ENCODE peak calls at places on chromosome 2, in nine cellular contexts. L is A673; W is CD8-positive, alpha-beta T cell; Q is GM23338; A is fibroblast of lung; Z is tibial artery; T is AG04450; F is NB4; H is fibroblast of pulmonary artery. M is an unnamed sample.

GRCh38 chr2:238254095-238254494 is 14.3 kb upstream of the HES6 start:
- DNase-seq in L (no peak), W (no peak), Q (no peak), A (no peak), Z (no peak), T (no peak), F (no peak), H (no peak), M (no peak)

GRCh38 chr2:29129586-29130281 is 14.5 kb downstream of the CLIP4 start:
- DNase-seq in L (no peak), W (no peak), Q (peak), A (no peak), Z (no peak), T (no peak), F (peak), H (peak), M (no peak)

GRCh38 chr2:72150157-72150960 is 2.7 kb upstream of the CYP26B1 start:
- DNase-seq in L (peak), W (peak), Q (peak), A (peak), Z (peak), T (peak), F (peak), H (peak), M (peak)

GRCh38 chr2:96245609-96246390 is 20.0 kb downstream of the TMEM127 start:
- DNase-seq in L (no peak), W (no peak), Q (no peak), A (peak), Z (no peak), T (no peak), F (peak), H (peak), M (no peak)

GRCh38 chr2:74836675-74837401 is 2.9 kb downstream of the HK2 start:
- DNase-seq in L (no peak), W (no peak), Q (peak), A (no peak), Z (peak), T (no peak), F (no peak), H (no peak), M (no peak)

GRCh38 chr2:60652822-60653315 is 99.4 kb upstream of the BCL11A start:
- DNase-seq in L (no peak), W (no peak), Q (no peak), A (no peak), Z (no peak), T (no peak), F (no peak), H (no peak), M (no peak)

GRCh38 chr2:159034728-159035127 is 66.3 kb downstream of the TANC1 start:
- DNase-seq in L (no peak), W (no peak), Q (no peak), A (no peak), Z (no peak), T (no peak), F (no peak), H (no peak), M (no peak)

GRCh38 chr2:221485500-221485870 is 86.6 kb downstream of the EPHA4 start:
- DNase-seq in L (no peak), W (no peak), Q (no peak), A (no peak), Z (no peak), T (no peak), F (no peak), H (no peak), M (no peak)

GRCh38 chr2:201768918-201769317 is 11.8 kb downstream of the ALS2 start:
- DNase-seq in L (no peak), W (no peak), Q (no peak), A (peak), Z (no peak), T (no peak), F (no peak), H (peak), M (no peak)

GRCh38 chr2:240127351-240127750 is 8.8 kb downstream of the COPS9 start:
- DNase-seq in L (no peak), W (no peak), Q (no peak), A (no peak), Z (peak), T (no peak), F (no peak), H (no peak), M (no peak)

GRCh38 chr2:31337197-31337596 is 77.3 kb downstream of the XDH start:
- DNase-seq in L (no peak), W (no peak), Q (no peak), A (peak), Z (no peak), T (no peak), F (no peak), H (peak), M (no peak)

GRCh38 chr2:45242161-45242741 is 233.0 kb upstream of the SIX2 start:
- DNase-seq in L (peak), W (no peak), Q (no peak), A (peak), Z (no peak), T (no peak), F (no peak), H (peak), M (no peak)

GRCh38 chr2:105328281-105329196 is 996 bp downstream of the TGFBRAP1 start:
- DNase-seq in L (no peak), W (no peak), Q (peak), A (peak), Z (peak), T (no peak), F (peak), H (peak), M (peak)

GRCh38 chr2:145987797-145988196 is 1467.9 kb upstream of the ZEB2 start:
- DNase-seq in L (no peak), W (no peak), Q (no peak), A (peak), Z (no peak), T (no peak), F (no peak), H (peak), M (no peak)

GRCh38 chr2:172239944-172240590 is 137.4 kb upstream of the DLX2 start:
- DNase-seq in L (no peak), W (no peak), Q (no peak), A (no peak), Z (no peak), T (no peak), F (no peak), H (peak), M (no peak)

GRCh38 chr2:134498654-134499053 is 220.1 kb downstream of the TMEM163 start:
- DNase-seq in L (no peak), W (no peak), Q (no peak), A (no peak), Z (no peak), T (no peak), F (no peak), H (no peak), M (no peak)

GRCh38 chr2:188292446-188293239 is 969 bp downstream of the GULP1 start:
- DNase-seq in L (peak), W (no peak), Q (peak), A (peak), Z (peak), T (peak), F (no peak), H (peak), M (peak)

GRCh38 chr2:130183500-130184373 is 1.7 kb downstream of the MZT2B start:
- DNase-seq in L (peak), W (no peak), Q (no peak), A (peak), Z (no peak), T (no peak), F (no peak), H (peak), M (no peak)

GRCh38 chr2:176647325-176648155 is 378.3 kb downstream of the MTX2 start:
- DNase-seq in L (no peak), W (no peak), Q (no peak), A (no peak), Z (no peak), T (no peak), F (no peak), H (no peak), M (no peak)

GRCh38 chr2:201955702-201956141 is 77.9 kb upstream of the FZD7 start:
- DNase-seq in L (no peak), W (no peak), Q (no peak), A (peak), Z (no peak), T (no peak), F (peak), H (peak), M (no peak)

GRCh38 chr2:16005819-16006536 is 65.6 kb downstream of the MYCN start:
- DNase-seq in L (peak), W (no peak), Q (no peak), A (no peak), Z (no peak), T (no peak), F (peak), H (no peak), M (peak)

GRCh38 chr2:14778015-14778414 is 145.5 kb downstream of the LRATD1 start:
- DNase-seq in L (no peak), W (no peak), Q (no peak), A (peak), Z (no peak), T (no peak), F (no peak), H (no peak), M (no peak)

GRCh38 chr2:14774569-14774968 is 142.1 kb downstream of the LRATD1 start:
- DNase-seq in L (no peak), W (no peak), Q (no peak), A (no peak), Z (no peak), T (no peak), F (no peak), H (no peak), M (no peak)

GRCh38 chr2:14773696-14774095 is 141.2 kb downstream of the LRATD1 start:
- DNase-seq in L (no peak), W (no peak), Q (no peak), A (no peak), Z (no peak), T (no peak), F (no peak), H (no peak), M (no peak)

GRCh38 chr2:14779252-14779651 is 146.7 kb downstream of the LRATD1 start:
- DNase-seq in L (no peak), W (no peak), Q (no peak), A (no peak), Z (no peak), T (no peak), F (no peak), H (no peak), M (no peak)

GRCh38 chr2:14776216-14776615 is 143.7 kb downstream of the LRATD1 start:
- DNase-seq in L (no peak), W (no peak), Q (no peak), A (no peak), Z (no peak), T (no peak), F (no peak), H (no peak), M (peak)
- TF ChIP-seq CTCF in L (no peak), W (no peak), Q (no peak), A (no peak), Z (no peak), T (no peak), F (no peak), H (no peak), M (no peak)

GRCh38 chr2:21055451-21055850 is 11.6 kb upstream of the APOB start:
- DNase-seq in L (no peak), W (no peak), Q (no peak), A (no peak), Z (no peak), T (no peak), F (no peak), H (no peak), M (no peak)

GRCh38 chr2:21055879-21056790 is 12.3 kb upstream of the APOB start:
- DNase-seq in L (no peak), W (no peak), Q (no peak), A (no peak), Z (no peak), T (no peak), F (peak), H (no peak), M (no peak)

GRCh38 chr2:21050164-21050563 is 6.3 kb upstream of the APOB start:
- DNase-seq in L (no peak), W (no peak), Q (no peak), A (no peak), Z (no peak), T (no peak), F (no peak), H (no peak), M (no peak)

GRCh38 chr2:21054011-21054410 is 10.1 kb upstream of the APOB start:
- DNase-seq in L (no peak), W (no peak), Q (no peak), A (no peak), Z (no peak), T (no peak), F (no peak), H (no peak), M (no peak)

DNA sequence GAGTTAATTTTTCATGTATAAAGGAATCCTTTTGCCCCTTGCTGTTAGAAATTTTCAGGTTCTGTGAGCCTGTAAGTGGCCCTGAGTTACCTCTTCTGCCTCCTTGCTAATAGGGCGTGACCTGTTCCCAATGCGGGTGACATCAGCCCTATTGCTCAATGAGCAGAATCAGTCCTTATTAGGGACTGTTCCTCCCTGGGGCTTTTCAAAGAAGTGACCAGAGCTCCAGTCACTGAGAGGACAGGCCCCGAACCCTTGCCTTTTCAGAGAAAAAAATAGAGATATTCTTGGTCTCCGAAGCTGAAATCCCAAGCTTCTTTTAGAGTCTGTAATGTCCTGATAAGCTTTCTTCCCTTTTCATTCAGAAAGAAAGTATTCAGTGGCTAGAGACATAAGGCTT is 8.2 kb upstream of the APOB start:
- DNase-seq in L (no peak), W (no peak), Q (peak), A (no peak), Z (peak), T (no peak), F (peak), H (no peak), M (no peak)
- TF ChIP-seq CTCF in L (no peak), W (no peak), Q (no peak), A (no peak), Z (no peak), T (no peak), F (no peak), H (no peak), M (no peak)

GRCh38 chr2:101341901-101342624 is 33.6 kb upstream of the RNF149 start:
- DNase-seq in L (peak), W (peak), Q (peak), A (peak), Z (peak), T (peak), F (peak), H (peak), M (peak)
- TF ChIP-seq CTCF in L (peak), W (peak), Q (peak), A (peak), Z (peak), T (peak), F (peak), H (peak), M (peak)

GRCh38 chr2:20428717-20429490 is 18.0 kb upstream of the RHOB start:
- DNase-seq in L (no peak), W (no peak), Q (no peak), A (no peak), Z (peak), T (no peak), F (no peak), H (no peak), M (no peak)

GRCh38 chr2:20429528-20429927 is 17.3 kb upstream of the RHOB start:
- DNase-seq in L (no peak), W (no peak), Q (no peak), A (peak), Z (peak), T (no peak), F (no peak), H (no peak), M (no peak)

GRCh38 chr2:20431772-20432171 is 15.1 kb upstream of the RHOB start:
- DNase-seq in L (no peak), W (no peak), Q (no peak), A (no peak), Z (peak), T (no peak), F (no peak), H (no peak), M (no peak)

GRCh38 chr2:20430461-20431302 is 16.2 kb upstream of the RHOB start:
- DNase-seq in L (no peak), W (no peak), Q (no peak), A (no peak), Z (peak), T (no peak), F (peak), H (no peak), M (no peak)

GRCh38 chr2:20430035-20430434 is 16.8 kb upstream of the RHOB start:
- DNase-seq in L (no peak), W (no peak), Q (no peak), A (no peak), Z (peak), T (no peak), F (no peak), H (no peak), M (no peak)
- TF ChIP-seq CTCF in L (no peak), W (no peak), Q (no peak), A (no peak), Z (no peak), T (no peak), F (no peak), H (no peak), M (no peak)

GRCh38 chr2:168336786-168337388 is 89.5 kb upstream of the STK39 start:
- DNase-seq in L (no peak), W (no peak), Q (peak), A (no peak), Z (no peak), T (no peak), F (peak), H (no peak), M (peak)
- TF ChIP-seq CTCF in L (peak), W (peak), Q (peak), A (peak), Z (no peak), T (peak), F (peak), H (peak), M (peak)

GRCh38 chr2:20633794-20634259 is 17.1 kb downstream of the HS1BP3 start:
- DNase-seq in L (no peak), W (no peak), Q (peak), A (no peak), Z (peak), T (no peak), F (no peak), H (no peak), M (peak)
- TF ChIP-seq CTCF in L (no peak), W (no peak), Q (no peak), A (no peak), Z (no peak), T (no peak), F (no peak), H (no peak), M (no peak)